ENCODE peak calls at places on chromosomes 1 and 21, in eight cellular contexts. S, N, X, Y, A, D, I and O are unnamed samples.

GRCh38 chr1:10635385-10635896 is 160.7 kb downstream of the PEX14 start:
- DNase-seq in S (peak), N (no peak), X (no peak), Y (no peak), A (no peak), D (peak), I (no peak), O (no peak)

GRCh38 chr21:44390886-44391285 is 37.5 kb downstream of the TRPM2 start:
- DNase-seq in S (no peak), N (no peak), X (no peak), Y (no peak), A (no peak), D (no peak), I (no peak), O (no peak)

GRCh38 chr1:10674700-10675598 is 121.5 kb downstream of the CASZ1 start:
- DNase-seq in S (no peak), N (no peak), X (no peak), Y (no peak), A (peak), D (peak), I (no peak), O (no peak)

GRCh38 chr1:27656157-27656893 is 15.7 kb downstream of the IFI6 start:
- DNase-seq in S (peak), N (no peak), X (peak), Y (peak), A (peak), D (peak), I (no peak), O (no peak)

GRCh38 chr21:33265664-33266049 is 510 bp upstream of the IL10RB start:
- DNase-seq in S (peak), N (no peak), X (peak), Y (peak), A (peak), D (peak), I (no peak), O (no peak)

GRCh38 chr1:94250341-94250740 is 13.0 kb upstream of the ARHGAP29 start:
- DNase-seq in S (peak), N (no peak), X (no peak), Y (no peak), A (no peak), D (peak), I (peak), O (no peak)

GRCh38 chr1:32861904-32862698 is 8.6 kb downstream of the FNDC5 start:
- DNase-seq in S (no peak), N (no peak), X (no peak), Y (no peak), A (no peak), D (no peak), I (no peak), O (peak)

GRCh38 chr1:226132731-226133503 is 53.6 kb downstream of the ACBD3 start:
- DNase-seq in S (peak), N (no peak), X (no peak), Y (no peak), A (no peak), D (peak), I (peak), O (peak)

GRCh38 chr21:45328198-45329087 is 40.7 kb upstream of the POFUT2 start:
- DNase-seq in S (no peak), N (no peak), X (no peak), Y (no peak), A (no peak), D (no peak), I (no peak), O (no peak)

GRCh38 chr21:38850277-38850951 is 44.7 kb downstream of the ETS2 start:
- DNase-seq in S (no peak), N (no peak), X (peak), Y (no peak), A (no peak), D (no peak), I (no peak), O (no peak)

GRCh38 chr1:84995484-84996334 is 1.2 kb downstream of the MCOLN2 start:
- DNase-seq in S (no peak), N (no peak), X (no peak), Y (no peak), A (no peak), D (peak), I (no peak), O (no peak)

GRCh38 chr1:53371851-53372250 is 44.0 kb upstream of the LRP8 start:
- DNase-seq in S (no peak), N (no peak), X (no peak), Y (no peak), A (no peak), D (no peak), I (no peak), O (no peak)

GRCh38 chr1:94873520-94874351 is 53.2 kb downstream of the CNN3 start:
- DNase-seq in S (peak), N (no peak), X (no peak), Y (peak), A (no peak), D (no peak), I (no peak), O (no peak)

GRCh38 chr1:62229932-62230331 is 35.3 kb downstream of the L1TD1 start:
- DNase-seq in S (no peak), N (no peak), X (no peak), Y (no peak), A (no peak), D (no peak), I (no peak), O (no peak)

GRCh38 chr1:32180186-32181060 is 948 bp downstream of the TXLNA start:
- DNase-seq in S (peak), N (peak), X (peak), Y (peak), A (peak), D (peak), I (peak), O (no peak)

GRCh38 chr21:31873275-31873695 is 465 bp downstream of the HUNK start:
- DNase-seq in S (no peak), N (peak), X (peak), Y (no peak), A (peak), D (no peak), I (peak), O (no peak)

GRCh38 chr1:232793944-232794343 is 11.3 kb upstream of the MAP10 start:
- DNase-seq in S (peak), N (no peak), X (peak), Y (peak), A (peak), D (peak), I (peak), O (no peak)
- TF ChIP-seq CTCF in S (peak), N (no peak), X (no peak), Y (peak), A (peak), D (peak), I (no peak), O (no peak)

GRCh38 chr1:197773856-197774255 is 1.4 kb downstream of the DENND1B start:
- DNase-seq in S (no peak), N (no peak), X (no peak), Y (no peak), A (no peak), D (no peak), I (no peak), O (no peak)

GRCh38 chr1:197778326-197778922 is 3.1 kb upstream of the DENND1B start:
- DNase-seq in S (no peak), N (no peak), X (no peak), Y (no peak), A (no peak), D (no peak), I (no peak), O (no peak)

GRCh38 chr1:197776348-197777082 is 1.2 kb upstream of the DENND1B start:
- DNase-seq in S (peak), N (no peak), X (no peak), Y (peak), A (no peak), D (peak), I (no peak), O (no peak)

GRCh38 chr1:197774691-197775281 is 494 bp downstream of the DENND1B start:
- DNase-seq in S (peak), N (peak), X (peak), Y (peak), A (peak), D (peak), I (peak), O (peak)

GRCh38 chr1:197775282-197776262 is at the start of gene DENND1B:
- DNase-seq in S (peak), N (peak), X (peak), Y (peak), A (peak), D (peak), I (peak), O (peak)
- TF ChIP-seq CTCF in S (no peak), N (peak), X (no peak), Y (no peak), A (peak), D (no peak), I (no peak), O (no peak)

GRCh38 chr1:22674410-22674749 is 21.3 kb downstream of the C1QB start:
- DNase-seq in S (no peak), N (no peak), X (no peak), Y (no peak), A (no peak), D (no peak), I (no peak), O (no peak)
- TF ChIP-seq CTCF in S (no peak), N (peak), X (peak), Y (no peak), A (no peak), D (no peak), I (no peak), O (no peak)

GRCh38 chr1:56179571-56179970 is 399.8 kb downstream of the PLPP3 start:
- DNase-seq in S (no peak), N (no peak), X (no peak), Y (no peak), A (no peak), D (no peak), I (no peak), O (no peak)
- TF ChIP-seq CTCF in S (no peak), N (no peak), X (no peak), Y (no peak), A (no peak), D (no peak), I (no peak), O (no peak)

DNA sequence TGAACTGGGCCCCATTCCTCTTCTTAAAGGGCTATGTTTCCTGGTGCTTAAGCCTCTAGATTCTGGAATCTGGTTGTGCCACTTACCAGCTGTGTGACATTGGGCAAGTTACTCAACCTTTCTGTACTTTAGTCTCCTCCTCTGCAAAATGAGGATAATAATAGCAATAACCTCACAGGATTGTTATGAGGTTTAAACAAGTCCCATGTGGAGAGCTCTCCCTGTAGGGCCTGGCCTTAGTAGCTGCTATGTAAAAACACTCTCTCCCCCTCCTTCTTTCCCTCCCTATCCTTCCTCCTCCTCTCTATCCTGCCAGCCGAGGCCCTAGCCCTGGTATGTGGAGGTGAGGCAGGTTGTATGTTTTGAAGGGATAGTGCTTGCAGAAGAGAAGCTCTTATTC is 8.2 kb upstream of the PEAR1 start:
- DNase-seq in S (no peak), N (no peak), X (no peak), Y (peak), A (no peak), D (no peak), I (no peak), O (no peak)
- TF ChIP-seq CTCF in S (no peak), N (no peak), X (no peak), Y (no peak), A (no peak), D (no peak), I (no peak), O (no peak)

GRCh38 chr1:159891275-159892157 is 8.4 kb downstream of the CFAP45 start:
- DNase-seq in S (peak), N (peak), X (peak), Y (peak), A (peak), D (peak), I (peak), O (peak)

GRCh38 chr1:159889821-159890252 is 10.1 kb downstream of the CFAP45 start:
- DNase-seq in S (peak), N (no peak), X (peak), Y (peak), A (no peak), D (peak), I (peak), O (no peak)

GRCh38 chr1:159892944-159893343 is 7.0 kb downstream of the CFAP45 start:
- DNase-seq in S (peak), N (no peak), X (no peak), Y (no peak), A (no peak), D (peak), I (peak), O (no peak)

GRCh38 chr1:159884296-159884695 is 15.7 kb downstream of the CFAP45 start:
- DNase-seq in S (no peak), N (no peak), X (no peak), Y (no peak), A (no peak), D (no peak), I (no peak), O (no peak)

DNA sequence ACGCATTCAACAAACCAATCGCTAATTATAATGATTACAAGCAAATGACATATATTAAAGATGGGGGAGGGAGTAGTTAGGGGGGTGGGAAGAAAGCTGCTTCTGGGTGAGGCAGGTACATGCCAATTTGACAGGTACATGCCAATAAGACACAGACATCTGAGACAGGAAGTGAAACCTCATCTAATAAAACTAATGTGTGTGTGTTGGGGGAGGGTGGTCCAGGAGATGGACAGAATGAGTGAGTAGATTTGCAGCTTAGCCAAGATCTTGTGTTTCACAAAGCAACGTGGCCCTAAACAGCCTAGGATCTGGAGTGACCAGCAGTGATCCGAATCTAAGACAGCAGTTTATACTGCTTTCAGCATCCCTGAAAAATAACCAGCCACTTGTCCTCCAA is 10.8 kb downstream of the CFAP45 start:
- DNase-seq in S (no peak), N (no peak), X (no peak), Y (no peak), A (no peak), D (peak), I (no peak), O (no peak)
- TF ChIP-seq CTCF in S (no peak), N (no peak), X (no peak), Y (no peak), A (no peak), D (no peak), I (no peak), O (no peak)

GRCh38 chr1:154908937-154909336 is 27.6 kb downstream of the PMVK start:
- DNase-seq in S (no peak), N (no peak), X (no peak), Y (no peak), A (no peak), D (no peak), I (no peak), O (no peak)

GRCh38 chr1:154910851-154911250 is 25.7 kb downstream of the PMVK start:
- DNase-seq in S (peak), N (no peak), X (no peak), Y (no peak), A (no peak), D (no peak), I (no peak), O (no peak)

GRCh38 chr1:154911691-154912550 is 24.6 kb downstream of the PMVK start:
- DNase-seq in S (no peak), N (no peak), X (no peak), Y (no peak), A (no peak), D (no peak), I (no peak), O (no peak)

GRCh38 chr1:154902920-154903566 is 33.0 kb upstream of the KCNN3 start:
- DNase-seq in S (no peak), N (no peak), X (no peak), Y (no peak), A (no peak), D (no peak), I (no peak), O (no peak)

GRCh38 chr1:154906621-154907081 is 29.9 kb downstream of the PMVK start:
- DNase-seq in S (peak), N (no peak), X (peak), Y (peak), A (peak), D (peak), I (peak), O (no peak)
- TF ChIP-seq CTCF in S (peak), N (no peak), X (peak), Y (peak), A (peak), D (peak), I (peak), O (no peak)

GRCh38 chr1:239815074-239815473 is 276.6 kb upstream of the FMN2 start:
- DNase-seq in S (no peak), N (no peak), X (no peak), Y (no peak), A (no peak), D (peak), I (no peak), O (no peak)

GRCh38 chr1:239817801-239818200 is 273.9 kb upstream of the FMN2 start:
- DNase-seq in S (no peak), N (no peak), X (no peak), Y (no peak), A (no peak), D (no peak), I (no peak), O (no peak)

GRCh38 chr1:239819756-239820155 is 271.9 kb upstream of the FMN2 start:
- DNase-seq in S (no peak), N (no peak), X (no peak), Y (no peak), A (no peak), D (no peak), I (no peak), O (no peak)

GRCh38 chr1:239816090-239816812 is 275.4 kb upstream of the FMN2 start:
- DNase-seq in S (peak), N (no peak), X (peak), Y (peak), A (peak), D (peak), I (peak), O (no peak)

GRCh38 chr1:239819075-239819474 is 272.6 kb upstream of the FMN2 start:
- DNase-seq in S (no peak), N (no peak), X (no peak), Y (no peak), A (no peak), D (no peak), I (no peak), O (no peak)
- TF ChIP-seq CTCF in S (no peak), N (peak), X (no peak), Y (no peak), A (no peak), D (peak), I (no peak), O (no peak)

DNA sequence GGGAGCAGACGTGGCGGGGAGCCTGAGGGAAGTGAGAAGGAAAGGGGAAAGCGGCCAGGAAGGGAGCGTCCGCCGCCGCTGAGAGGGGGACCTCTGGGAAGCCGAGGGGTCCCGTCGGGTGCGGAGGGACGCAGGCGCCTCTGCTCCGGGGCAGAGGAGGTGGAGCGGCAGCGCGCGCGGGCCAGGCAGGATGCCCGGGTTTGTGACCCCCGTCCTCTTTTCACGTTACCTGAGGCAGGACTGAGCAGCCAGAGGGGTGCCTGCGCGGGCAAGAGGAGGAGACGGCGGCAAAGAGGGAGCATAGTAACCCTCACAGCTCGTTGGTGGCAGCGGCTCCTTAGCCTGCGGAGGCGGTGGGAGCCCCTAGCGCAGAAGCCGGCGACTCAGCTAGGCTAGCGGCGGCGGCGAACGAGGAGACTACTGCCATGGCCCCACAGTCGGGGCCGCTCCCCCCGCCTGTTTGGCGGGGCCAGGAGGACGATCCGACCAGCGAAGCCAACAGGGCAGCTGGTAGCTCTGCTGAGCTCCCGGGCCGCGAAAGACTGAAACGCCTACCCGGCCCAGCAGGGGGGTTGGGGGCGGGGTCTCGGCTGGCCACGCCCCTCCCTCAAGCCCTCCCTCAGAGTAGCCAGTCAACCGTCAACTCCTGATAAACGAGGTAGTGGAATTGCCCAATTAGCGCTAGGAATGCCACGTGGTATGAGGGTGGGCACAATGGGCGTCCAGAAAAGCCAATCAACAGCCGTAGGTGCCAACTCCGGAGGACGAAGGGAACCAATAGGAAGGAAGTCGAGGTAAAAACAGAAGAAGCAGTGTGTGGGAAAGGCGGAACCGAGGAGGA is at the start of gene TESK2:
- DNase-seq in S (peak), N (peak), X (peak), Y (peak), A (peak), D (peak), I (peak), O (peak)
- TF ChIP-seq CTCF in S (peak), N (peak), X (peak), Y (no peak), A (no peak), D (no peak), I (no peak), O (no peak)